ENCODE peak calls at places on chromosomes 12 and 14, in ten cellular contexts. P is neural crest cell, S is sigmoid colon, I is PC-3, Q is astrocyte of the spinal cord, T is BE2C, V is fibroblast of lung, W is heart left ventricle, N is epithelial cell of proximal tubule, R is Calu3. Z is an unnamed sample.

GRCh38 chr14:53979141-53979673 is 22.6 kb upstream of the BMP4 start:
- DNase-seq in P (no peak), S (no peak), I (no peak), Q (peak; percentile 58), T (no peak), V (no peak), W (no peak), N (no peak), R (no peak), Z (no peak)

GRCh38 chr12:112107306-112107705 is 1.3 kb downstream of the NAA25 start:
- DNase-seq in P (no peak), S (no peak), I (peak; percentile 50), Q (no peak), T (no peak), V (no peak), W (no peak), N (no peak), R (no peak), Z (no peak)

GRCh38 chr14:97113339-97113738 is 316.2 kb downstream of the VRK1 start:
- DNase-seq in P (no peak), S (no peak), I (peak; percentile 33), Q (no peak), T (no peak), V (no peak), W (no peak), N (no peak), R (no peak), Z (no peak)

GRCh38 chr12:3291939-3292338 is 199.1 kb upstream of the PRMT8 start:
- DNase-seq in P (no peak), S (no peak), I (no peak), Q (no peak), T (no peak), V (no peak), W (no peak), N (no peak), R (no peak), Z (no peak)

GRCh38 chr12:3161861-3162260 is 84.7 kb downstream of the TSPAN9 start:
- DNase-seq in P (no peak), S (no peak), I (no peak), Q (no peak), T (no peak), V (no peak), W (no peak), N (no peak), R (no peak), Z (no peak)

GRCh38 chr12:67982165-67982563 is 7.1 kb upstream of the IFNG-AS1 start:
- DNase-seq in P (no peak), S (no peak), I (no peak), Q (peak; percentile 21), T (no peak), V (no peak), W (no peak), N (no peak), R (no peak), Z (no peak)

GRCh38 chr14:69059658-69060648 is 80.9 kb upstream of the ACTN1 start:
- DNase-seq in P (no peak), S (peak; percentile 88), I (peak; percentile 73), Q (peak; percentile 96), T (no peak), V (peak; percentile 93), W (no peak), N (no peak), R (no peak), Z (no peak)

GRCh38 chr12:102062419-102062806 is 622 bp upstream of the WASHC3 start:
- DNase-seq in P (no peak), S (no peak), I (no peak), Q (no peak), T (no peak), V (no peak), W (no peak), N (no peak), R (no peak), Z (no peak)

GRCh38 chr12:104638760-104639319 is 182.1 kb downstream of the CHST11 start:
- DNase-seq in P (no peak), S (no peak), I (no peak), Q (no peak), T (no peak), V (no peak), W (peak; percentile 33), N (no peak), R (no peak), Z (no peak)

GRCh38 chr12:88519802-88520435 is 60.4 kb downstream of the KITLG start:
- DNase-seq in P (no peak), S (no peak), I (no peak), Q (peak; percentile 9), T (no peak), V (no peak), W (no peak), N (no peak), R (no peak), Z (no peak)

GRCh38 chr14:20419404-20419803 is 6.1 kb upstream of the TEP1 start:
- DNase-seq in P (no peak), S (no peak), I (peak; percentile 45), Q (no peak), T (no peak), V (no peak), W (no peak), N (no peak), R (no peak), Z (no peak)

GRCh38 chr14:72186461-72187035 is 254.3 kb downstream of the RGS6 start:
- DNase-seq in P (no peak), S (no peak), I (no peak), Q (no peak), T (no peak), V (no peak), W (peak; percentile 8), N (no peak), R (no peak), Z (no peak)

GRCh38 chr12:88922816-88923215 is 342.5 kb upstream of the KITLG start:
- DNase-seq in P (no peak), S (no peak), I (no peak), Q (no peak), T (no peak), V (peak; percentile 58), W (no peak), N (no peak), R (no peak), Z (no peak)

GRCh38 chr12:95700316-95700785 is 90.2 kb downstream of the NTN4 start:
- DNase-seq in P (no peak), S (no peak), I (peak; percentile 84), Q (peak; percentile 98), T (no peak), V (peak; percentile 62), W (no peak), N (peak; percentile 55), R (no peak), Z (no peak)

GRCh38 chr14:72559227-72559626 is 334.7 kb downstream of the DPF3 start:
- DNase-seq in P (no peak), S (no peak), I (peak; percentile 46), Q (peak; percentile 69), T (no peak), V (peak; percentile 29), W (no peak), N (no peak), R (no peak), Z (no peak)

GRCh38 chr12:70074510-70074909 is 168.7 kb upstream of the CNOT2 start:
- DNase-seq in P (no peak), S (no peak), I (peak; percentile 53), Q (no peak), T (no peak), V (no peak), W (no peak), N (no peak), R (peak; percentile 28), Z (no peak)

GRCh38 chr12:25985296-25985992 is 27.0 kb downstream of the RASSF8 start:
- DNase-seq in P (no peak), S (no peak), I (no peak), Q (no peak), T (no peak), V (no peak), W (no peak), N (no peak), R (no peak), Z (no peak)

GRCh38 chr12:6961695-6962284 is 8.7 kb downstream of the PHB2 start:
- DNase-seq in P (peak; percentile 59), S (peak; percentile 89), I (peak; percentile 61), Q (peak; percentile 79), T (peak; percentile 90), V (peak; percentile 63), W (peak; percentile 71), N (no peak), R (peak; percentile 77), Z (peak; percentile 71)
- TF ChIP-seq CTCF in P (peak; percentile 67), S (peak; percentile 44), I (peak; percentile 63), Q (peak; percentile 72), T (peak; percentile 83), V (peak; percentile 61), W (peak; percentile 38), N (peak; percentile 46), R (peak; percentile 67), Z (peak; percentile 47)

GRCh38 chr12:14395059-14395778 is 29.7 kb downstream of the ATF7IP start:
- DNase-seq in P (no peak), S (no peak), I (no peak), Q (no peak), T (no peak), V (no peak), W (no peak), N (no peak), R (no peak), Z (no peak)
- TF ChIP-seq CTCF in P (no peak), S (no peak), I (no peak), Q (no peak), T (no peak), V (no peak), W (no peak), N (no peak), R (no peak), Z (no peak)

DNA sequence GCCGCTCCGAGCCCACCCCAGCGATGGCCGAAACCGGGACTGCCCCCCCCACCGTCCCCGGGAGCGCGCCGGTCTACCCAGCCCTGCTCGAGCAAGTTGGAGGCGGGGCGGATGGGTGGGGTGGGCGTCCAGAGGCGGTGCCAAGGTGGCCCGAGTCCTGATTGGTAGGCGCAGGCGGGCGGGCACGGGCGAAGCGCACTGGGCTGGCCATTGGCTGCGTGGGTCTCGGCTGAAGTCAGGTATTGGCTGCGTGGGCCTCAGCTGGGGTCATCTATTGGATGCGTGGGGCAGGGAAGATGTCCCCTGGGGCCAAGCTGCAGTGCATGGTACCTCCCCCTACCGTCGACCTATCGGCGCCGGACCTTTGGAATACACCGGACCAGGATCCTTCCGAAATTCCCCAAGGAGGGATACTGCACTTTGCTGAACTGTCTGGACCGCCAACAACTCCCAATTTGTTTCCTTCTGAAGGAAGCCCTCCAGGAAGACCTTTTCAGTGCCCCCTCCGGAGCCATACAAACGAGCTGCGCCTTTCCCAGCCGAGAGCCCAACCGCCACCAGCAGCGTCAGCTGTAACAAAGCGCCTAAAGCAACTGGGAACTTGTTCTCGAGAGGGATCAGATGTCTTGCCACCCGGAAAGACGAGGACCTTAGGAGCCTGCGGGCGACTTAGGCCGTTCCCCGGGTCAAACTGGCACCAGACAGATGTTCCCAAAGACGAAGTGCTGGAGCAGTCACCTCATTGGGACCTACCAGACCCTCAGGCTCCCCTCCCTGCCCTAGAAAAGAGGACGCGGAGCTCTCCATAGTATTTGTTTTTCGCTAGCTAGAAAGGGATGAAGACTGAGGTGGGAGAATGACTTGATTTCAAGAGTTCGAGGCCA is at the start of gene HOMEZ:
- DNase-seq in P (peak; percentile 95), S (peak; percentile 100), I (peak; percentile 98), Q (peak; percentile 98), T (peak; percentile 99), V (peak; percentile 98), W (peak; percentile 100), N (peak; percentile 76), R (peak; percentile 98), Z (peak; percentile 99)
- TF ChIP-seq CTCF in P (no peak), S (no peak), I (no peak), Q (peak; percentile 3), T (peak; percentile 17), V (no peak), W (peak; percentile 36), N (peak; percentile 18), R (no peak), Z (no peak)

GRCh38 chr14:105248368-105249174 is at the start of gene BTBD6:
- DNase-seq in P (peak; percentile 76), S (peak; percentile 93), I (peak; percentile 90), Q (peak; percentile 82), T (peak; percentile 93), V (peak; percentile 78), W (peak; percentile 86), N (peak; percentile 4), R (peak; percentile 92), Z (peak; percentile 89)
- TF ChIP-seq CTCF in P (peak; percentile 27), S (no peak), I (no peak), Q (no peak), T (no peak), V (no peak), W (no peak), N (no peak), R (no peak), Z (no peak)